ENCODE peak calls at places on chromosomes 16 and 17, in nine cellular contexts. H is A549, D is HCT116, V is HepG2, T is SK-N-SH, W is GM23338, Y is GM12878, S is HL-60, P is K562. O is an unnamed sample.

GRCh38 chr17:6843241-6843890 is 11.8 kb upstream of the TEKT1 start:
- DNase-seq in D (peak), T (peak), S (no peak), V (peak), P (peak), Y (no peak), H (peak), W (peak), O (peak)

GRCh38 chr16:81730090-81731051 is 48.7 kb upstream of the PLCG2 start:
- DNase-seq in P (peak), T (peak), Y (no peak), S (no peak), V (peak), W (peak), H (peak), D (peak), O (no peak)

GRCh38 chr16:54287018-54287757 is 601 bp upstream of the IRX3 start:
- DNase-seq in D (peak), V (no peak), S (no peak), P (no peak), W (peak), H (no peak), T (no peak), Y (no peak), O (no peak)

GRCh38 chr17:9473716-9474115 is 101.9 kb downstream of the STX8 start:
- DNase-seq in T (no peak), V (peak), S (no peak), D (no peak), W (no peak), H (peak), Y (no peak), P (no peak), O (no peak)

GRCh38 chr17:57465551-57465950 is 209.2 kb downstream of the MSI2 start:
- DNase-seq in V (no peak), T (no peak), D (no peak), S (no peak), W (no peak), Y (no peak), H (no peak), P (no peak), O (no peak)

GRCh38 chr17:78789663-78790181 is 7.6 kb upstream of the CYTH1 start:
- DNase-seq in P (no peak), V (no peak), Y (no peak), T (peak), D (no peak), S (no peak), W (no peak), H (no peak), O (no peak)

GRCh38 chr17:42484304-42484703 is 25.6 kb downstream of the ATP6V0A1 start:
- DNase-seq in S (no peak), D (no peak), V (peak), Y (peak), W (no peak), T (no peak), H (no peak), P (no peak), O (no peak)

GRCh38 chr17:41806685-41807445 is 4.9 kb downstream of the P3H4 start:
- DNase-seq in V (no peak), S (no peak), Y (no peak), D (no peak), P (no peak), W (no peak), H (no peak), T (peak), O (no peak)

GRCh38 chr16:1062895-1063294 is 9.7 kb upstream of the SSTR5 start:
- DNase-seq in W (no peak), Y (no peak), P (no peak), V (no peak), H (no peak), S (no peak), T (no peak), D (no peak), O (no peak)

GRCh38 chr17:4579678-4580077 is 4.7 kb upstream of the SMTNL2 start:
- DNase-seq in H (no peak), P (no peak), V (no peak), S (no peak), Y (no peak), D (no peak), W (no peak), T (no peak), O (no peak)

GRCh38 chr16:155031-155398 is 2.6 kb downstream of the HBZ start:
- DNase-seq in W (no peak), P (no peak), V (no peak), Y (no peak), S (no peak), T (no peak), D (no peak), H (no peak), O (no peak)

GRCh38 chr17:78346605-78347250 is 13.1 kb downstream of the SOCS3 start:
- DNase-seq in H (no peak), D (no peak), P (no peak), Y (no peak), V (no peak), W (peak), S (no peak), T (no peak), O (no peak)

GRCh38 chr17:49887744-49888360 is 40.0 kb upstream of the TAC4 start:
- DNase-seq in W (no peak), S (no peak), D (no peak), P (no peak), T (no peak), Y (no peak), H (no peak), V (no peak), O (no peak)

GRCh38 chr16:79437764-79438728 is 162.5 kb downstream of the MAF start:
- DNase-seq in W (peak), S (no peak), Y (no peak), P (no peak), D (no peak), H (no peak), T (peak), V (no peak), O (no peak)

GRCh38 chr17:34756670-34757021 is 177.3 kb downstream of the TMEM132E start:
- DNase-seq in S (no peak), H (no peak), D (no peak), T (no peak), P (no peak), W (no peak), Y (no peak), V (no peak), O (no peak)

GRCh38 chr17:45578516-45579455 is 88.3 kb upstream of the PLEKHM1 start:
- DNase-seq in T (no peak), S (no peak), D (no peak), W (peak), P (no peak), V (no peak), Y (no peak), H (peak), O (no peak)

GRCh38 chr16:22684282-22685161 is 129.4 kb upstream of the HS3ST2 start:
- DNase-seq in W (no peak), H (no peak), D (no peak), T (no peak), S (no peak), P (no peak), Y (no peak), V (no peak), O (no peak)

GRCh38 chr16:586047-586644 is 3.7 kb upstream of the RAB40C start:
- DNase-seq in H (no peak), S (no peak), D (no peak), Y (no peak), P (no peak), V (no peak), T (no peak), W (no peak), O (no peak)

GRCh38 chr16:21263640-21264211 is 14.4 kb downstream of the CRYM start:
- DNase-seq in D (no peak), P (peak), Y (peak), S (no peak), H (peak), V (peak), W (no peak), T (peak), O (no peak)

GRCh38 chr17:28290703-28291102 is 28.3 kb upstream of the TMEM97 start:
- DNase-seq in D (no peak), P (no peak), T (no peak), W (no peak), S (no peak), H (no peak), V (peak), Y (no peak), O (no peak)

GRCh38 chr17:2468270-2468669 is 43.4 kb downstream of the METTL16 start:
- DNase-seq in W (no peak), S (no peak), V (no peak), Y (no peak), H (no peak), T (no peak), D (no peak), P (no peak), O (no peak)

GRCh38 chr17:35433075-35433894 is 985 bp upstream of the SLFN12 start:
- DNase-seq in Y (peak), V (peak), S (peak), W (peak), H (peak), T (no peak), D (peak), P (peak), O (peak)

GRCh38 chr17:29546834-29547233 is 20.0 kb downstream of the ABHD15 start:
- DNase-seq in V (no peak), S (no peak), W (no peak), P (no peak), H (no peak), D (no peak), Y (no peak), T (no peak), O (no peak)

GRCh38 chr16:87506423-87507350 is 13.9 kb upstream of the ZCCHC14 start:
- DNase-seq in D (no peak), H (no peak), P (no peak), W (no peak), T (no peak), V (peak), S (no peak), Y (no peak), O (no peak)

GRCh38 chr17:65529040-65529633 is 32.3 kb downstream of the AXIN2 start:
- DNase-seq in S (no peak), P (no peak), T (no peak), H (no peak), W (no peak), Y (no peak), V (no peak), D (no peak), O (no peak)
- TF ChIP-seq REST in S (no peak), P (no peak), T (no peak), H (no peak), W (no peak), Y (no peak), V (no peak), D (no peak), O (no peak)

DNA sequence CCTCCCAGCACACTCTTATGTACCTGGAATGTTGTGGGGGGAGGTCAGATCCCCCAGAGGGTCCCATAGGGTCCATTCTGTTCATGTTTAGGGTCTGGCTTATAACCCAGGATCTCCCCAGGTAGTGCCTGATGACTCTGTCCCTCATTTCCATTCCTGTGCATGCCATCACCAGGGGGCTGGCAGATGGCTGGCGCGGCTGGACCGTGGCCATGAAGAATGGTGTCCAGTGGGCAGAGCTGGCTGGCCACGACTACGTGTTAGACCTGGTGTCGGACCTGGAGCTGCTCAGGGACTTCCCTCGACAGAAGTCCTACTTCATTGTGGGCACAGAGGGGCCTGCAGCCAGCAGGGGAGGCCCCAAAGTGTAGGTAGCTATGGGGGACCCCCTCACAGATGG is 35.0 kb upstream of the ALKBH5 start:
- DNase-seq in T (no peak), D (no peak), Y (no peak), S (no peak), P (no peak), V (no peak), H (no peak), W (no peak), O (no peak)
- TF ChIP-seq REST in T (no peak), D (no peak), Y (no peak), S (no peak), P (no peak), V (no peak), H (no peak), W (no peak), O (no peak)

GRCh38 chr16:24685539-24686432 is 43.7 kb upstream of the TNRC6A start:
- DNase-seq in V (peak), P (no peak), T (peak), W (peak), S (no peak), D (no peak), Y (no peak), H (peak), O (no peak)
- TF ChIP-seq REST in V (no peak), P (no peak), T (no peak), W (no peak), S (no peak), D (no peak), Y (no peak), H (no peak), O (no peak)

GRCh38 chr16:27066655-27067054 is at the start of gene C16orf82:
- DNase-seq in V (no peak), D (no peak), H (no peak), T (no peak), W (no peak), P (no peak), Y (no peak), S (no peak), O (no peak)
- TF ChIP-seq REST in V (no peak), D (no peak), H (no peak), T (no peak), W (no peak), P (no peak), Y (no peak), S (no peak), O (no peak)

GRCh38 chr17:8162997-8163977 is 539 bp upstream of the VAMP2 start:
- DNase-seq in Y (no peak), T (peak), P (peak), H (no peak), V (no peak), S (no peak), D (no peak), W (peak), O (no peak)

GRCh38 chr17:8163978-8164814 is 1.4 kb upstream of the VAMP2 start:
- DNase-seq in W (peak), V (no peak), P (peak), S (peak), H (peak), D (no peak), Y (no peak), T (no peak), O (no peak)

GRCh38 chr17:8161289-8162231 is 1.2 kb downstream of the VAMP2 start:
- DNase-seq in Y (no peak), T (no peak), D (no peak), W (no peak), P (no peak), H (no peak), V (no peak), S (no peak), O (no peak)

GRCh38 chr17:8160741-8161221 is 2.0 kb downstream of the VAMP2 start:
- DNase-seq in P (no peak), T (no peak), D (no peak), Y (no peak), H (no peak), S (no peak), V (no peak), W (no peak), O (no peak)

GRCh38 chr17:8162232-8162996 is at the start of gene VAMP2:
- DNase-seq in H (peak), S (peak), V (no peak), P (peak), D (no peak), W (peak), T (peak), Y (no peak), O (no peak)
- TF ChIP-seq REST in H (no peak), S (no peak), V (no peak), P (no peak), D (no peak), W (no peak), T (peak), Y (no peak), O (no peak)

GRCh38 chr16:56618138-56618537 is 7.4 kb upstream of the MT1E start:
- DNase-seq in W (no peak), Y (no peak), P (no peak), S (no peak), H (no peak), T (no peak), V (no peak), D (no peak), O (no peak)
- TF ChIP-seq REST in W (no peak), Y (no peak), P (no peak), S (no peak), H (no peak), T (no peak), V (no peak), D (no peak), O (no peak)

DNA sequence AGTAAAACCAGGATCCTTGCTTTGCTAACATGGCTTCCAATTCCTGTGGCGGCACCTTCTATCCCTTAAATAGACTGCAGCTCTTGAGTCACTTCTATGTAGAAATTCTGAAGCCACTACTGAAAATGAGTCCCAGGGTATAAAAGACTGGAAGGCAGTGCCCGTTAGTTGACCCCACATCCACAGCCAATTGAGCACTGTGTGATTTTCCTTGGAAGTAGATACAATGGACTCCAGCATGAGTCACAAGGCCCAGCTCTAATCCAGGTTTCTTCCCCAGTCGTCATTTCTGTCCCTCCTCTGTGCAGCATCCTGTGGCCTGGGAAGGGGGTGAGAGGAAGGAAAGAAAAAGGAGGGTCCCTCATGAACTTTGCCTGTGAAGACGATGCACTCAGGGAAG is 69.5 kb downstream of the HLF start:
- DNase-seq in P (no peak), W (no peak), Y (no peak), V (no peak), S (no peak), T (no peak), D (no peak), H (peak), O (no peak)
- TF ChIP-seq REST in P (no peak), W (no peak), Y (no peak), V (no peak), S (no peak), T (no peak), D (no peak), H (no peak), O (no peak)

GRCh38 chr16:74450967-74451760 is 29.9 kb upstream of the CLEC18B start:
- DNase-seq in H (no peak), W (no peak), Y (no peak), V (no peak), S (no peak), P (no peak), T (no peak), D (no peak), O (no peak)

GRCh38 chr16:74455213-74455612 is 33.9 kb upstream of the CLEC18B start:
- DNase-seq in P (no peak), Y (no peak), S (no peak), H (no peak), T (no peak), D (no peak), W (no peak), V (peak), O (no peak)

GRCh38 chr16:74449470-74449869 is 28.2 kb upstream of the CLEC18B start:
- DNase-seq in D (peak), Y (no peak), S (no peak), V (no peak), H (peak), P (no peak), W (no peak), T (no peak), O (no peak)

GRCh38 chr16:74450236-74450635 is 29.0 kb upstream of the CLEC18B start:
- DNase-seq in H (no peak), W (no peak), T (no peak), D (no peak), V (no peak), Y (no peak), S (no peak), P (no peak), O (no peak)

DNA sequence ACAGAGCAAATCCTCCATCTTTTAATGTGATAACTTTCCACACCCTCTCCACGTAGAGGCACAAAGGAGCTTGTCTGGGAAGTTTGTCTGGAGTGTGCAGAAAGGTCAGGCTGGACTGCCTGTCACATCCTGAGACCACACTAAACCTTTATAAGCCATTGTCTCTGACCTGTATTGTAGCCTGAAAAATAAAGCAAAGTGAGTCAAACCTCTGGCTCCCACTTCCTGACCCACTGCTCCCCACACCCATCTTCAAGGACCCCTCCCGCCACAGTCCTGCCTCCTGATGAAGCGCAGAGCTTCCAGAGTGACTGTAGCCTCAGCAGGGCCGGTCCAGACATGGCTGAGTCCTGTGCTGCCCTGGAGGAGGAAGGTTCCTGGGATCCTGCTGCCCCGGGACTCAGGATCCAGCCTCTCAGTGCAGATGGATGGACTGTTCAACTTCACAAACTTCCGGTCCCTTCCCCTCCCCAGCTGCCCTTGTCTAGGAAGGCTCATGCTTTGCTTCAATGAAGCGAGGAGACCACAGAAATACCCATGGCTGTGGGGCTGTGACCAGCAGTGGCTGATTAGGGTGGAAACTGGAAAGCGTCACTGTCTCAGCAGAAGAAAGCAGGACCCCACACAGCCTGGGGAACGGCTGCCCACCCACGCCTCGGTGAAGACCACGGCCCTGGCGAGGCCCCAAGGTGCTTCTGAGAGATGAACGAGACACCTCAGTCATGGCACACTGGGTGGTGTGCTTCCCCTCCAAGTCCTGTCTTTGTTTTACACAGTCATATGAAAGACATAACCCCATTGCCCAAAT is 30.9 kb upstream of the CLEC18B start:
- DNase-seq in S (no peak), W (no peak), Y (peak), P (no peak), D (no peak), H (no peak), T (no peak), V (no peak), O (no peak)
- TF ChIP-seq REST in S (no peak), W (no peak), Y (no peak), P (no peak), D (no peak), H (no peak), T (no peak), V (no peak), O (no peak)

O was measured in Panc1.